ENCODE peak calls at places on chromosomes 1 and 21, in six cellular contexts. F, V, I, D, U and K are unnamed samples.

GRCh38 chr1:205962821-205963221 is 19.6 kb upstream of the SLC26A9 start:
- DNase-seq in D (no peak), V (no peak), F (no peak), U (no peak), I (no peak), K (no peak)

GRCh38 chr1:35708952-35709351 is 9.7 kb downstream of the C1orf216 start:
- DNase-seq in D (no peak), U (no peak), V (no peak), F (no peak), I (no peak), K (no peak)

GRCh38 chr1:53046930-53047329 is 15.1 kb upstream of the PODN start:
- DNase-seq in D (peak), I (no peak), U (no peak), V (peak), F (no peak), K (no peak)

GRCh38 chr1:61157420-61157987 is 75.1 kb downstream of the NFIA start:
- DNase-seq in F (no peak), U (no peak), I (no peak), V (peak), D (peak), K (no peak)

GRCh38 chr1:45820173-45820572 is 16.8 kb downstream of the MAST2 start:
- DNase-seq in I (no peak), D (no peak), F (no peak), V (no peak), U (no peak), K (no peak)

GRCh38 chr1:53069663-53070327 is 7.8 kb downstream of the PODN start:
- DNase-seq in I (peak), D (no peak), F (no peak), U (peak), V (no peak), K (no peak)

GRCh38 chr1:14929547-14930223 is 223.9 kb upstream of the TMEM51 start:
- DNase-seq in I (no peak), D (peak), F (no peak), U (no peak), V (peak), K (no peak)

GRCh38 chr21:26099610-26100219 is 70.9 kb downstream of the APP start:
- DNase-seq in U (no peak), D (peak), I (no peak), V (no peak), F (no peak), K (no peak)

GRCh38 chr1:43373034-43373940 is 5.5 kb upstream of the ELOVL1 start:
- DNase-seq in I (no peak), F (no peak), V (peak), U (no peak), D (peak), K (no peak)

GRCh38 chr1:233487415-233487814 is 126.5 kb upstream of the KCNK1 start:
- DNase-seq in V (no peak), D (no peak), U (no peak), F (no peak), I (no peak), K (no peak)

GRCh38 chr1:226605573-226605950 is 57.0 kb downstream of the STUM start:
- DNase-seq in I (no peak), V (no peak), U (no peak), D (no peak), F (no peak), K (no peak)

GRCh38 chr1:18703041-18703621 is 72.5 kb downstream of the PAX7 start:
- DNase-seq in I (no peak), V (peak), D (no peak), F (no peak), U (no peak), K (no peak)

GRCh38 chr1:21254335-21254951 is 35.8 kb downstream of the ECE1 start:
- DNase-seq in U (no peak), V (no peak), I (no peak), D (peak), F (peak), K (no peak)

GRCh38 chr1:59815892-59816291 is 1.1 kb downstream of the HOOK1 start:
- DNase-seq in D (no peak), F (no peak), U (no peak), I (no peak), V (no peak), K (no peak)

GRCh38 chr1:38780133-38780532 is 79.4 kb downstream of the RRAGC start:
- DNase-seq in U (no peak), D (no peak), I (no peak), F (no peak), V (no peak), K (no peak)

GRCh38 chr1:109113787-109114568 is at the start of gene ELAPOR1:
- DNase-seq in F (no peak), V (peak), I (peak), D (peak), U (peak), K (peak)

GRCh38 chr1:2973661-2974593 is 47.3 kb upstream of the ACTRT2 start:
- DNase-seq in F (no peak), I (no peak), U (no peak), V (no peak), D (no peak), K (no peak)

GRCh38 chr1:220123889-220124288 is 30.0 kb downstream of the IARS2 start:
- DNase-seq in V (no peak), D (no peak), F (no peak), I (no peak), U (no peak), K (no peak)

GRCh38 chr1:26016258-26016943 is 5.2 kb upstream of the EXTL1 start:
- DNase-seq in D (peak), U (no peak), V (no peak), F (no peak), I (peak), K (no peak)

GRCh38 chr1:153957744-153958110 is 685 bp downstream of the CRTC2 start:
- DNase-seq in U (no peak), V (peak), D (no peak), F (no peak), I (peak), K (no peak)

GRCh38 chr1:180720753-180721152 is 88.9 kb downstream of the XPR1 start:
- DNase-seq in U (no peak), V (peak), I (no peak), D (peak), F (no peak), K (no peak)

GRCh38 chr1:165354739-165355138 is 1.8 kb downstream of the LMX1A start:
- DNase-seq in V (no peak), I (no peak), U (no peak), F (no peak), D (no peak), K (no peak)

GRCh38 chr21:43304621-43305335 is 122.2 kb downstream of the SIK1 start:
- DNase-seq in D (no peak), I (no peak), V (no peak), U (no peak), F (no peak), K (no peak)

GRCh38 chr1:180211860-180212229 is 18.2 kb upstream of the LHX4 start:
- DNase-seq in D (no peak), I (no peak), V (no peak), F (no peak), U (no peak), K (no peak)

GRCh38 chr1:24110642-24111263 is 1.2 kb downstream of the MYOM3 start:
- DNase-seq in F (no peak), V (no peak), I (no peak), D (no peak), U (peak), K (no peak)

GRCh38 chr1:1973716-1974642 is 29.6 kb downstream of the CFAP74 start:
- DNase-seq in I (no peak), D (no peak), V (no peak), U (no peak), F (no peak), K (no peak)

GRCh38 chr1:201505505-201505893 is 1.4 kb downstream of the CSRP1 start:
- DNase-seq in V (peak), D (peak), I (no peak), U (no peak), F (peak), K (no peak)

GRCh38 chr1:232968965-232969364 is 18.6 kb downstream of the NTPCR start:
- DNase-seq in U (no peak), I (no peak), D (peak), V (peak), F (no peak), K (no peak)

GRCh38 chr1:61049850-61050540 is 32.4 kb upstream of the NFIA start:
- DNase-seq in V (peak), I (peak), U (peak), D (peak), F (peak), K (peak)

GRCh38 chr1:201307760-201308499 is 24.6 kb downstream of the PKP1 start:
- DNase-seq in V (no peak), F (no peak), U (no peak), I (no peak), D (no peak), K (peak)

GRCh38 chr1:23403038-23403336 is 21.6 kb downstream of the TCEA3 start:
- DNase-seq in V (peak), F (no peak), I (no peak), U (no peak), D (peak), K (peak)

GRCh38 chr21:15054606-15055239 is 10.1 kb downstream of the NRIP1 start:
- DNase-seq in D (no peak), V (no peak), F (no peak), U (no peak), I (no peak), K (no peak)

GRCh38 chr1:9874412-9874811 is 35.7 kb downstream of the CTNNBIP1 start:
- DNase-seq in V (no peak), F (no peak), U (no peak), D (no peak), I (no peak), K (no peak)

GRCh38 chr1:33270808-33271465 is 14.6 kb downstream of the ZNF362 start:
- DNase-seq in F (no peak), I (no peak), V (no peak), U (no peak), D (no peak), K (no peak)

GRCh38 chr1:65467536-65467935 is 47.1 kb downstream of the LEPR start:
- DNase-seq in V (peak), I (no peak), D (peak), F (no peak), U (no peak), K (no peak)

GRCh38 chr1:191709215-191709614 is 449.0 kb upstream of the RGS18 start:
- DNase-seq in I (no peak), D (no peak), U (no peak), V (no peak), F (no peak), K (no peak)

GRCh38 chr1:42740756-42741580 is 932 bp upstream of the CLDN19 start:
- DNase-seq in D (no peak), I (no peak), V (no peak), U (no peak), F (no peak), K (no peak)

GRCh38 chr1:41631971-41632370 is 147.5 kb upstream of the EDN2 start:
- DNase-seq in D (peak), I (no peak), V (peak), F (no peak), U (no peak), K (no peak)

GRCh38 chr1:153944822-153945117 is 1.7 kb downstream of the DENND4B start:
- DNase-seq in I (no peak), F (no peak), V (no peak), D (no peak), U (no peak), K (no peak)